ENCODE peak calls at places on chromosomes 2 and 18, in seven cellular contexts. One of them, this sample, is unnamed.

GRCh38 chr2:11496311-11496710 is 30.4 kb upstream of the E2F6 start:
- DNase-seq in lower lobe of right lung: no peak
- DNase-seq in A549: no peak
- DNase-seq in fibroblast of lung: no peak
- DNase-seq in stomach: no peak
- DNase-seq in right atrium auricular region: no peak
- DNase-seq in AG04450: no peak
- DNase-seq in this sample: no peak

GRCh38 chr2:6759689-6760088 is 106.0 kb downstream of the CMPK2 start:
- DNase-seq in lower lobe of right lung: no peak
- DNase-seq in A549: no peak
- DNase-seq in fibroblast of lung: no peak
- DNase-seq in stomach: no peak
- DNase-seq in right atrium auricular region: no peak
- DNase-seq in AG04450: no peak
- DNase-seq in this sample: no peak

GRCh38 chr2:138391956-138392355 is 109.6 kb upstream of the SPOPL start:
- DNase-seq in lower lobe of right lung: no peak
- DNase-seq in A549: no peak
- DNase-seq in fibroblast of lung: peak; percentile 8
- DNase-seq in stomach: no peak
- DNase-seq in right atrium auricular region: no peak
- DNase-seq in AG04450: no peak
- DNase-seq in this sample: no peak

GRCh38 chr2:205477016-205477705 is 205.1 kb upstream of the NRP2 start:
- DNase-seq in lower lobe of right lung: no peak
- DNase-seq in A549: peak; percentile 1
- DNase-seq in fibroblast of lung: peak; percentile 78
- DNase-seq in stomach: no peak
- DNase-seq in right atrium auricular region: no peak
- DNase-seq in AG04450: no peak
- DNase-seq in this sample: no peak

GRCh38 chr2:180553094-180553715 is 427.2 kb upstream of the UBE2E3 start:
- DNase-seq in lower lobe of right lung: no peak
- DNase-seq in A549: no peak
- DNase-seq in fibroblast of lung: no peak
- DNase-seq in stomach: no peak
- DNase-seq in right atrium auricular region: no peak
- DNase-seq in AG04450: no peak
- DNase-seq in this sample: no peak

GRCh38 chr2:17107131-17107530 is 411.1 kb downstream of the RAD51AP2 start:
- DNase-seq in lower lobe of right lung: no peak
- DNase-seq in A549: no peak
- DNase-seq in fibroblast of lung: peak; percentile 78
- DNase-seq in stomach: no peak
- DNase-seq in right atrium auricular region: no peak
- DNase-seq in AG04450: peak; percentile 63
- DNase-seq in this sample: no peak

GRCh38 chr2:188333751-188334524 is 42.3 kb downstream of the GULP1 start:
- DNase-seq in lower lobe of right lung: no peak
- DNase-seq in A549: no peak
- DNase-seq in fibroblast of lung: peak; percentile 55
- DNase-seq in stomach: peak; percentile 26
- DNase-seq in right atrium auricular region: no peak
- DNase-seq in AG04450: no peak
- DNase-seq in this sample: no peak

GRCh38 chr2:217105733-217106649 is 246.1 kb upstream of the TNP1 start:
- DNase-seq in lower lobe of right lung: no peak
- DNase-seq in A549: peak; percentile 86
- DNase-seq in fibroblast of lung: peak; percentile 99
- DNase-seq in stomach: no peak
- DNase-seq in right atrium auricular region: no peak
- DNase-seq in AG04450: peak; percentile 81
- DNase-seq in this sample: no peak

GRCh38 chr18:48607049-48607984 is 68.5 kb downstream of the CTIF start:
- DNase-seq in lower lobe of right lung: no peak
- DNase-seq in A549: no peak
- DNase-seq in fibroblast of lung: peak; percentile 94
- DNase-seq in stomach: no peak
- DNase-seq in right atrium auricular region: no peak
- DNase-seq in AG04450: peak; percentile 80
- DNase-seq in this sample: no peak

GRCh38 chr2:33786881-33787280 is 187.8 kb upstream of the FAM98A start:
- DNase-seq in lower lobe of right lung: no peak
- DNase-seq in A549: no peak
- DNase-seq in fibroblast of lung: no peak
- DNase-seq in stomach: no peak
- DNase-seq in right atrium auricular region: no peak
- DNase-seq in AG04450: no peak
- DNase-seq in this sample: no peak

GRCh38 chr2:196404276-196404675 is 232.9 kb upstream of the STK17B start:
- DNase-seq in lower lobe of right lung: no peak
- DNase-seq in A549: no peak
- DNase-seq in fibroblast of lung: peak; percentile 32
- DNase-seq in stomach: no peak
- DNase-seq in right atrium auricular region: no peak
- DNase-seq in AG04450: no peak
- DNase-seq in this sample: no peak
- TF ChIP-seq CTCF in lower lobe of right lung: no peak
- TF ChIP-seq CTCF in A549: no peak
- TF ChIP-seq CTCF in fibroblast of lung: no peak
- TF ChIP-seq CTCF in stomach: no peak
- TF ChIP-seq CTCF in right atrium auricular region: no peak
- TF ChIP-seq CTCF in AG04450: no peak
- TF ChIP-seq CTCF in this sample: no peak

GRCh38 chr2:190517468-190517867 is 17.1 kb downstream of the NEMP2 start:
- DNase-seq in lower lobe of right lung: no peak
- DNase-seq in A549: no peak
- DNase-seq in fibroblast of lung: no peak
- DNase-seq in stomach: no peak
- DNase-seq in right atrium auricular region: no peak
- DNase-seq in AG04450: no peak
- DNase-seq in this sample: no peak
- H3K27ac ChIP-seq in lower lobe of right lung: no peak overlapping the region
- H3K27ac ChIP-seq in A549: no peak overlapping the region
- H3K27ac ChIP-seq in fibroblast of lung: no peak overlapping the region
- H3K27ac ChIP-seq in stomach: no peak overlapping the region
- H3K27ac ChIP-seq in right atrium auricular region: no peak overlapping the region
- H3K27ac ChIP-seq in AG04450: no peak overlapping the region
- H3K27ac ChIP-seq in this sample: no peak overlapping the region

GRCh38 chr2:96602330-96602823 is 35.7 kb downstream of the KANSL3 start:
- DNase-seq in lower lobe of right lung: no peak
- DNase-seq in A549: peak; percentile 23
- DNase-seq in fibroblast of lung: no peak
- DNase-seq in stomach: peak; percentile 67
- DNase-seq in right atrium auricular region: no peak
- DNase-seq in AG04450: no peak
- DNase-seq in this sample: no peak
- TF ChIP-seq CTCF in lower lobe of right lung: no peak
- TF ChIP-seq CTCF in A549: no peak
- TF ChIP-seq CTCF in fibroblast of lung: no peak
- TF ChIP-seq CTCF in stomach: peak; percentile 27
- TF ChIP-seq CTCF in right atrium auricular region: no peak
- TF ChIP-seq CTCF in AG04450: no peak
- TF ChIP-seq CTCF in this sample: no peak

DNA sequence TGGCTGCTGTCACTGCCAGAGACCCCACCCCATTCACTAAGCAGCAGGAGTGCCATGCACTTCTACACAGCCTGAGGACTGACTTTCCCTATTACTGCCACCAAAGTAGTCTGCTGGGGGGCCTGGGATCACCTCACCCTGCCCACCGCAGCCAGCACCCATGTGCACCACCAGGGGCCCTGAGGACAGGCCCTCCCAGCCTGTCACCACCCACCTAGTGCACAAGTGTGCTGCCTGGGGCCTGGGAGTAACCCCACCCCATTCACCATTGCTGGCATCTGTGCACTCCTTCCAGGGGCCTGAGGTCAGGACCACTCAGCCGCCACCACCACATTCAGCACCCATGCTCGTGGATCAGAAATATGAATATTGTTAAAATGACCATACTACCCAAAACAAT is 247.8 kb upstream of the NCKAP5 start:
- DNase-seq in lower lobe of right lung: no peak
- DNase-seq in A549: no peak
- DNase-seq in fibroblast of lung: no peak
- DNase-seq in stomach: no peak
- DNase-seq in right atrium auricular region: no peak
- DNase-seq in AG04450: no peak
- DNase-seq in this sample: no peak
- H3K27ac ChIP-seq in lower lobe of right lung: no peak overlapping the region
- H3K27ac ChIP-seq in A549: peak overlapping the region; percentile 88
- H3K27ac ChIP-seq in fibroblast of lung: no peak overlapping the region
- H3K27ac ChIP-seq in stomach: no peak overlapping the region
- H3K27ac ChIP-seq in right atrium auricular region: no peak overlapping the region
- H3K27ac ChIP-seq in AG04450: no peak overlapping the region
- H3K27ac ChIP-seq in this sample: no peak overlapping the region

DNA sequence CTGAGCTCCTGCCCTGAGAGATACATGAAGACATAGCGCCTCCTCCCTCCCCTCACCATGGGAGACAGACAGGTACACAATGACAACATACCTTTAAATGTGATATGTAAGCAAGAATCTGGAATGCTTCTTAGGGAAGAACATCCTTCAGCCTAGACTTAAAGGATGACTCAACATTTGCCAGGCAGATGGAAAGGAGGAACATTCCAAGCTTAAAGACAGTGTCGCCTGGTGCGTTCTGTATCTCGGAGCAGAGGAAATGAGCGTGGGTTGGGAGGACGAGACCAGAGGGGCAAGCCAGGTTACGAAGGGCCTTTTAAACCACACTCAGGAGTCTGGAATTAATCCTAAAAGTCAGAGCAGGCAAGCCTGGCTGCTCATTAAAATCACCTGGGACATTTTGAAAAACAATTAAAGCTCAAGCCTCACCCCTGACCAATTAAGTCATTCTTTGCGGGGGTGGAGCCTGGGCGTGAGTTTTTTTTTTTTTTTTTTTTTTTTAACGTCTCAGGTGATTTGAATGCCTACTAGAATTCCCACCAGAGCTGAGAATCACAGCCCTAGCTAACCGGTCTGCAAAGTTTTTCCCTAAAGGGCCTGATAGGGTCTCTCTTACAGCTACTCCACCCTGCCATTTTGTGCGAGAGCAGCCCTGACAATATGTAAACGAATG is 131.2 kb upstream of the SEC11C start:
- DNase-seq in lower lobe of right lung: no peak
- DNase-seq in A549: peak; percentile 94
- DNase-seq in fibroblast of lung: peak; percentile 85
- DNase-seq in stomach: no peak
- DNase-seq in right atrium auricular region: no peak
- DNase-seq in AG04450: no peak
- DNase-seq in this sample: no peak
- TF ChIP-seq CTCF in lower lobe of right lung: no peak
- TF ChIP-seq CTCF in A549: peak; percentile 18
- TF ChIP-seq CTCF in fibroblast of lung: no peak
- TF ChIP-seq CTCF in stomach: no peak
- TF ChIP-seq CTCF in right atrium auricular region: no peak
- TF ChIP-seq CTCF in AG04450: no peak
- TF ChIP-seq CTCF in this sample: no peak

GRCh38 chr2:63514237-63514716 is 74.0 kb downstream of the WDPCP start:
- DNase-seq in lower lobe of right lung: no peak
- DNase-seq in A549: no peak
- DNase-seq in fibroblast of lung: no peak
- DNase-seq in stomach: no peak
- DNase-seq in right atrium auricular region: no peak
- DNase-seq in AG04450: no peak
- DNase-seq in this sample: no peak
- H3K27ac ChIP-seq in lower lobe of right lung: no peak overlapping the region
- H3K27ac ChIP-seq in A549: no peak overlapping the region
- H3K27ac ChIP-seq in fibroblast of lung: no peak overlapping the region
- H3K27ac ChIP-seq in stomach: no peak overlapping the region
- H3K27ac ChIP-seq in right atrium auricular region: no peak overlapping the region
- H3K27ac ChIP-seq in AG04450: no peak overlapping the region
- H3K27ac ChIP-seq in this sample: no peak overlapping the region

GRCh38 chr2:29124504-29124903 is 9.3 kb downstream of the CLIP4 start:
- DNase-seq in lower lobe of right lung: no peak
- DNase-seq in A549: no peak
- DNase-seq in fibroblast of lung: no peak
- DNase-seq in stomach: no peak
- DNase-seq in right atrium auricular region: no peak
- DNase-seq in AG04450: no peak
- DNase-seq in this sample: no peak

GRCh38 chr2:29123584-29124349 is 8.6 kb downstream of the CLIP4 start:
- DNase-seq in lower lobe of right lung: no peak
- DNase-seq in A549: peak; percentile 81
- DNase-seq in fibroblast of lung: peak; percentile 94
- DNase-seq in stomach: no peak
- DNase-seq in right atrium auricular region: no peak
- DNase-seq in AG04450: no peak
- DNase-seq in this sample: no peak

GRCh38 chr2:29134933-29135332 is 19.7 kb downstream of the CLIP4 start:
- DNase-seq in lower lobe of right lung: no peak
- DNase-seq in A549: no peak
- DNase-seq in fibroblast of lung: no peak
- DNase-seq in stomach: no peak
- DNase-seq in right atrium auricular region: no peak
- DNase-seq in AG04450: no peak
- DNase-seq in this sample: no peak

GRCh38 chr2:29130295-29130694 is 15.1 kb downstream of the CLIP4 start:
- DNase-seq in lower lobe of right lung: no peak
- DNase-seq in A549: peak; percentile 96
- DNase-seq in fibroblast of lung: peak; percentile 90
- DNase-seq in stomach: no peak
- DNase-seq in right atrium auricular region: no peak
- DNase-seq in AG04450: no peak
- DNase-seq in this sample: no peak

GRCh38 chr2:29129586-29130281 is 14.5 kb downstream of the CLIP4 start:
- DNase-seq in lower lobe of right lung: no peak
- DNase-seq in A549: peak; percentile 58
- DNase-seq in fibroblast of lung: peak; percentile 49
- DNase-seq in stomach: no peak
- DNase-seq in right atrium auricular region: no peak
- DNase-seq in AG04450: no peak
- DNase-seq in this sample: no peak
- TF ChIP-seq CTCF in lower lobe of right lung: no peak
- TF ChIP-seq CTCF in A549: no peak
- TF ChIP-seq CTCF in fibroblast of lung: no peak
- TF ChIP-seq CTCF in stomach: no peak
- TF ChIP-seq CTCF in right atrium auricular region: no peak
- TF ChIP-seq CTCF in AG04450: no peak
- TF ChIP-seq CTCF in this sample: no peak

This sample was measured in sigmoid colon.